ENCODE peak calls at places on chromosomes 7 and 10, in six cellular contexts. G is H7, M is astrocyte of the spinal cord, N is fibroblast of the aortic adventitia, L is IMR-90, X is GM23248. Y is an unnamed sample.

GRCh38 chr10:68560916-68561691 is 967 bp downstream of the TET1 start:
- DNase-seq in G (peak), N (peak), M (peak), L (peak), X (peak), Y (no peak)

GRCh38 chr10:78210548-78210947 is 176.9 kb downstream of the RPS24 start:
- DNase-seq in G (no peak), M (no peak), L (no peak), X (no peak), N (no peak), Y (no peak)

GRCh38 chr7:142797799-142798377 is 27.1 kb downstream of the PRSS2 start:
- DNase-seq in G (peak), N (no peak), X (peak), L (no peak), M (no peak), Y (no peak)

GRCh38 chr10:110446954-110447608 is 50.6 kb upstream of the DUSP5 start:
- DNase-seq in N (peak), X (peak), L (peak), M (peak), G (no peak), Y (peak)

GRCh38 chr7:5532520-5533335 is 109.1 kb upstream of the TNRC18 start:
- DNase-seq in X (peak), L (no peak), G (peak), N (peak), M (no peak), Y (no peak)

GRCh38 chr10:130341325-130341724 is 205.1 kb downstream of the GLRX3 start:
- DNase-seq in L (no peak), N (no peak), G (peak), X (no peak), M (no peak), Y (no peak)

GRCh38 chr7:116571552-116571951 is 46.7 kb downstream of the CAV1 start:
- DNase-seq in L (no peak), N (no peak), G (no peak), X (no peak), M (no peak), Y (no peak)

GRCh38 chr10:74419491-74420466 is 268.8 kb downstream of the ADK start:
- DNase-seq in M (peak), G (peak), N (peak), L (peak), X (peak), Y (no peak)

GRCh38 chr7:51290702-51291290 is 25.8 kb downstream of the COBL start:
- DNase-seq in X (no peak), M (no peak), G (no peak), N (no peak), L (no peak), Y (no peak)

GRCh38 chr7:115679976-115680375 is 350.6 kb downstream of the TFEC start:
- DNase-seq in X (peak), L (peak), G (no peak), N (peak), M (peak), Y (no peak)

GRCh38 chr7:3267928-3268690 is 32.9 kb upstream of the SDK1 start:
- DNase-seq in N (peak), L (peak), X (peak), G (no peak), M (peak), Y (peak)

GRCh38 chr10:128687408-128687807 is 561.2 kb upstream of the MKI67 start:
- DNase-seq in M (no peak), L (no peak), X (no peak), N (no peak), G (no peak), Y (no peak)

GRCh38 chr10:30529373-30529998 is 95.5 kb downstream of the MAP3K8 start:
- DNase-seq in X (no peak), N (no peak), M (no peak), G (no peak), L (no peak), Y (no peak)

GRCh38 chr10:125093199-125093841 is 67.0 kb downstream of the CTBP2 start:
- DNase-seq in N (peak), L (peak), G (no peak), M (peak), X (peak), Y (no peak)

GRCh38 chr7:1939434-1940401 is 269.6 kb downstream of the ELFN1 start:
- DNase-seq in L (no peak), N (no peak), M (no peak), G (no peak), X (no peak), Y (no peak)

GRCh38 chr10:35447693-35448407 is 111.5 kb downstream of the CCNY start:
- DNase-seq in M (peak), L (peak), G (no peak), X (peak), N (peak), Y (no peak)

GRCh38 chr7:116772423-116772852 is 89.9 kb upstream of the CAPZA2 start:
- DNase-seq in M (peak), L (peak), N (peak), G (no peak), X (peak), Y (no peak)

GRCh38 chr7:1239455-1240295 is 7.0 kb downstream of the UNCX start:
- DNase-seq in N (no peak), G (no peak), X (no peak), M (no peak), L (no peak), Y (no peak)

GRCh38 chr7:128867842-128868623 is 5.4 kb downstream of the ATP6V1F start:
- DNase-seq in G (no peak), L (peak), M (no peak), X (no peak), N (no peak), Y (no peak)

GRCh38 chr7:53191296-53191695 is 155.9 kb downstream of the POM121L12 start:
- DNase-seq in G (no peak), L (no peak), X (no peak), M (no peak), N (no peak), Y (no peak)

GRCh38 chr7:148556892-148557291 is 33.7 kb upstream of the C7orf33 start:
- DNase-seq in N (no peak), M (no peak), X (no peak), G (no peak), L (no peak), Y (no peak)

GRCh38 chr10:132479024-132479602 is 58.5 kb upstream of the INPP5A start:
- DNase-seq in L (no peak), N (no peak), X (no peak), G (no peak), M (no peak), Y (no peak)

GRCh38 chr7:88169717-88170320 is 50.0 kb downstream of the SRI start:
- DNase-seq in L (peak), N (peak), G (no peak), M (peak), X (peak), Y (no peak)

GRCh38 chr10:68492118-68492517 is 20.3 kb upstream of the DNA2 start:
- DNase-seq in X (peak), G (no peak), N (no peak), M (no peak), L (peak), Y (no peak)

GRCh38 chr10:78292987-78293865 is 259.6 kb downstream of the RPS24 start:
- DNase-seq in G (peak), M (peak), X (no peak), L (peak), N (no peak), Y (no peak)

DNA sequence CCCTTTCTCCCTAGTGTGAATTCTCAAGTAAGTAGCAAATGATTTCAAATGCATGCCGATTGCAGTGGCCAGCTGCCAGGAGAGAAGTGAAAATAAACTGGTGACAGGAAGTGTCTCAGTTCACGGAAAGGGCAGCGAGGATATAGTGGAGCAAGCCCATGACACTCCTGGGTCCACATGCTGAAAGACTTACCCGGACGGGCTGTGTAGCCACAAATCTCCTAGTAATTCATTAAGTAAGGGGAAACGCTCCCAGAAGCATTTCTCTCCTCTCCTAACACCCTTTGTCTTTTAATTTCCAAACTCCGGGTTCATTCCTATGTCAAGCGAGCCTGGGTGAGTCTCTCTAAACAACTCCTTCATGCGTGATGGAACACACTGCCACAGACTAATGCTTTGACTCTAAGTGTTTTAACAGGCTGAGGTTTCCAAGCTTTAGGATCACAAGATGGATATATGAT is 125.6 kb downstream of the CYP26A1 start:
- DNase-seq in M (peak), X (peak), N (peak), L (peak), G (no peak), Y (no peak)
- H3K4me3 ChIP-seq in M (peak), X (peak), N (peak), L (peak), G (no peak), Y (peak)

GRCh38 chr7:27150568-27151340 is 1.6 kb downstream of the HOXA3 start:
- DNase-seq in L (peak), M (peak), N (peak), G (peak), X (peak), Y (no peak)

GRCh38 chr7:27152816-27153486 is 568 bp upstream of the HOXA3 start:
- DNase-seq in N (no peak), L (no peak), X (no peak), M (no peak), G (peak), Y (no peak)

GRCh38 chr7:27151945-27152815 is at the start of gene HOXA3:
- DNase-seq in M (peak), X (peak), L (peak), G (peak), N (no peak), Y (peak)

GRCh38 chr7:27149817-27150567 is 2.4 kb downstream of the HOXA3 start:
- DNase-seq in X (no peak), G (no peak), M (no peak), N (no peak), L (no peak), Y (no peak)

DNA sequence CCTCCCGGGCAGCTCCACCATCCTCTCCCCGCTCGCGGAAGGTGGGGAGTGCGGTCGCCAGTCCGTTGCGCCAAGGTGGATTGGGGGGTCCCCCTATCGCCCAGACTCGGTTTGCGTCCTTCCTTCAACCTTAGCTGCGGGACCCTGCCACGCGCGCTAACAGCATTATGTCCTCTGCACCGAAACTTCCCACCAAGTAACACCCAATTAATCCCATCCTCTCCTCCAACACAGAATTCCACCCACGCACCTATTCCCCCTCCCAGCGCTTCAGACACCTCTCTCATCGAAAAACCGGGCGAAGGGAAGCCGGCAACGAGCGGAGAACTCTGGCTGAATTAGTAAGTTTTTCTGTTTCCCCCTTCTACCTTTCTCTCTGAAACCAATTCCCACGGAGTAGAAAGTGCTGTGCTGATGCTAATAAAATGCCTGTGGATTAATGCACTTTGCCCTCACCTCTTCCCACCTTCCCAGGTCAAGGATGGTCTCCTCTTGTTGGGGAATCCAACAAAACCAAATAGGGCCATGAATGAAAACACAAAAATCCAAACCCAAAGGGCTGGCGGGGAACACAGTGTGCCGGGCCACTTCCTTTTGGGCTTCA is 940 bp downstream of the HOXA3 start:
- DNase-seq in L (no peak), N (no peak), G (peak), M (no peak), X (peak), Y (no peak)
- H3K4me3 ChIP-seq in L (peak), N (peak), G (no peak), M (peak), X (peak), Y (peak)

GRCh38 chr7:18472161-18472483 is 23.4 kb upstream of the HDAC9 start:
- DNase-seq in X (no peak), L (no peak), N (no peak), G (no peak), M (no peak), Y (no peak)
- H3K4me3 ChIP-seq in X (no peak), L (no peak), N (no peak), G (no peak), M (no peak), Y (no peak)

DNA sequence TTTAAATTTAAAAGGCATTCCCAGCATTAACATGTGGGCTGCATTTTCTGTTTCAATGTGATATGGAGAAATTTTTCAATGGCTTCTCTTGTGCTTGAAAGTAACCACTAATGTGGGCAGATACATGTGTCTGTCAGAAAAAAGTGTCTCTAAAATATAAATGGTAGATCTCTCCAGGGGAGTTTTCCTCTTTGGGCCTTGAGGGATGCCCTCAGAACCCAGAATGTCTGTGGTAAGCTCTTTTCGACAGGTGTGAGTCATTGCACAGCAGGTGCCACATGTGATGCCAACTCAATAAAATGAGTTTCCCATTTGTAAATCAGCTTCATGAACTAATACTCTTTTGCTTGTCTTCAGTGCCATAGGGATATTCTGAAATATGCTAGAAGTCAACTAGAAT is 221.0 kb downstream of the SEMA3E start:
- DNase-seq in G (peak), N (no peak), X (no peak), M (peak), L (no peak), Y (no peak)
- H3K4me3 ChIP-seq in G (no peak), N (no peak), X (no peak), M (no peak), L (no peak), Y (no peak)

DNA sequence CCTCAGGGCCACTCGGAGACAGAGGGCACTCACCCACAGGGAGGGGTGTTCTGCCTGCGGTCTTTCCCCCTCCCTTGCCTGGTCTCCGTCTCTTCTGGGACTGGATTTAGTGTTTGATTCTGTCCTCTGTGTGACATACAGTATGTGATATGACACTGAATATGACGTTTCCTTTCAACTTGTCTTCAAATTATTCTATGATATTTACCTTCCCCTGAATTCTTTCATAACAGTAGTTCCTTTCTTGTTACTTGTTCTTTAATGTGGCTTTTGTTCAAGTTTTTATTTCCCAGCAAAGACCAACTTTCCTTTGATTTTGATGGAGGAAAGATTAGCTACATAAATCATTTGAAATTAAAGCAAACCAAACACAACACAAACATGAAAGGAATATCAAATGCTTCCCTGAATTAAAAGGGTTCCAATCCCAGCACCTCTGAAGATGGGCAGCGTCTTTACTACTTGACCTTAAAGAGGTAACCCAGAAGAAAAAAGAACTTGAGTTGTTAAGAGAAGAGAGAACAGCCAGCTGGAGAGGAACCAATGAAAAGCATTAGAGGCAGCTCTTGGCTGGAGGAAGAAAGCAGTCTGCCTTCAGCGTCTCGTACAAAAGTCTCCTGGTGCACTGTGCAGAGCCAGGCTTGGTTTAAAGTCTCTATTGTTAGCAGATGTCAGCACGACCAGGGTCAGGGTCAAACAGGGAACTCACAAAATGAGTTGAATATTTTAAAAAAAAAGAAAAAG is 18.3 kb upstream of the RHEB start:
- DNase-seq in G (no peak), M (peak), L (peak), N (peak), X (peak), Y (no peak)
- H3K4me3 ChIP-seq in G (no peak), M (no peak), L (no peak), N (no peak), X (no peak), Y (no peak)

GRCh38 chr7:32204361-32205018 is 134.3 kb upstream of the PDE1C start:
- DNase-seq in G (peak), L (peak), M (peak), X (peak), N (peak), Y (peak)
- H3K4me3 ChIP-seq in G (no peak), L (no peak), M (no peak), X (peak), N (peak), Y (peak)